ENCODE peak calls at places on chromosomes 5 and 9, in eight cellular contexts. Y, V, F, P, T, X, W and Q are unnamed samples.
A peak's percentile ranks its signal among the peaks of the same experiment; 100 is the strongest.

GRCh38 chr5:38776494-38776893 is 69.3 kb upstream of the OSMR start:
- DNase-seq in W (no peak), T (no peak), P (no peak), F (no peak), Y (no peak), X (no peak), V (no peak), Q (no peak)

GRCh38 chr5:68041293-68041692 is 174.3 kb upstream of the PIK3R1 start:
- DNase-seq in W (no peak), V (peak; percentile 26), T (no peak), X (no peak), F (no peak), P (no peak), Y (no peak), Q (no peak)

GRCh38 chr9:38680827-38681226 is 39.1 kb downstream of the FAM240B start:
- DNase-seq in P (no peak), Y (no peak), V (no peak), F (no peak), X (no peak), T (no peak), W (no peak), Q (peak; percentile 90)

GRCh38 chr9:14466429-14466818 is 152.5 kb upstream of the NFIB start:
- DNase-seq in W (no peak), X (no peak), F (no peak), V (no peak), P (no peak), T (no peak), Y (no peak), Q (no peak)

GRCh38 chr5:111135406-111135805 is 43.3 kb downstream of the WDR36 start:
- DNase-seq in F (no peak), T (no peak), P (no peak), V (no peak), W (no peak), Y (no peak), X (no peak), Q (peak; percentile 11)

GRCh38 chr5:61603211-61603908 is 271.3 kb downstream of the ZSWIM6 start:
- DNase-seq in T (no peak), W (no peak), X (no peak), P (no peak), F (no peak), V (peak; percentile 38), Y (no peak), Q (no peak)

GRCh38 chr5:134070979-134071849 is 43.3 kb upstream of the TCF7 start:
- DNase-seq in X (peak; percentile 66), W (no peak), P (no peak), T (no peak), F (no peak), Y (no peak), V (peak; percentile 27), Q (no peak)

GRCh38 chr9:88418715-88419540 is 30.7 kb downstream of the SPIN1 start:
- DNase-seq in X (no peak), V (no peak), T (no peak), F (no peak), P (no peak), W (no peak), Y (peak; percentile 34), Q (no peak)

GRCh38 chr5:133928690-133929393 is 39.6 kb downstream of the C5orf15 start:
- DNase-seq in T (no peak), X (no peak), W (peak; percentile 63), P (no peak), F (no peak), Y (no peak), V (no peak), Q (no peak)

GRCh38 chr9:110514861-110515260 is 64.7 kb downstream of the SVEP1 start:
- DNase-seq in V (no peak), P (no peak), W (no peak), T (no peak), X (no peak), F (no peak), Y (no peak), Q (no peak)

GRCh38 chr9:89675403-89675771 is 70.6 kb downstream of the GADD45G start:
- DNase-seq in W (no peak), X (peak; percentile 27), Y (no peak), V (peak; percentile 64), P (no peak), T (no peak), F (peak; percentile 91), Q (peak; percentile 29)

GRCh38 chr5:177194278-177194677 is 60.7 kb downstream of the NSD1 start:
- DNase-seq in W (no peak), X (no peak), Y (peak; percentile 92), T (peak; percentile 79), V (no peak), F (no peak), P (no peak), Q (peak; percentile 70)

GRCh38 chr9:85610074-85610855 is 131.5 kb downstream of the AGTPBP1 start:
- DNase-seq in P (peak; percentile 70), T (peak; percentile 65), X (peak; percentile 48), F (no peak), Y (peak; percentile 69), V (no peak), W (peak; percentile 94), Q (peak; percentile 53)

GRCh38 chr5:27594141-27594540 is 555.8 kb upstream of the CDH9 start:
- DNase-seq in V (no peak), X (no peak), F (no peak), T (no peak), P (no peak), Y (no peak), W (no peak), Q (no peak)

GRCh38 chr5:74166064-74166463 is 474.5 kb downstream of the ENC1 start:
- DNase-seq in Y (no peak), F (no peak), P (no peak), V (no peak), W (no peak), X (no peak), T (no peak), Q (no peak)

GRCh38 chr5:33523208-33523771 is 82.5 kb downstream of the TARS1 start:
- DNase-seq in V (no peak), W (no peak), X (no peak), F (no peak), Y (no peak), T (no peak), P (no peak), Q (no peak)

GRCh38 chr5:11319851-11320580 is 559.0 kb upstream of the DAP start:
- DNase-seq in W (no peak), F (no peak), Y (peak; percentile 23), P (no peak), V (no peak), X (no peak), T (no peak), Q (no peak)

GRCh38 chr9:22214497-22215031 is 205.5 kb upstream of the CDKN2B start:
- DNase-seq in X (no peak), V (no peak), T (no peak), W (no peak), P (no peak), Y (peak; percentile 77), F (no peak), Q (peak; percentile 12)

GRCh38 chr5:96218653-96219052 is 214.4 kb downstream of the PCSK1 start:
- DNase-seq in P (no peak), F (no peak), V (no peak), Y (no peak), X (no peak), W (no peak), T (no peak), Q (no peak)

GRCh38 chr5:171906703-171907590 is 99.5 kb downstream of the FBXW11 start:
- DNase-seq in P (no peak), V (no peak), X (no peak), Y (no peak), T (no peak), W (no peak), F (no peak), Q (no peak)

GRCh38 chr5:127833999-127834953 is 131.1 kb downstream of the CCDC192 start:
- DNase-seq in V (no peak), Y (peak; percentile 33), P (no peak), T (no peak), X (no peak), F (no peak), W (peak; percentile 97), Q (peak; percentile 25)

GRCh38 chr9:35960029-35960655 is 2.2 kb upstream of the OR2S2 start:
- DNase-seq in P (no peak), F (no peak), X (no peak), Y (no peak), T (no peak), W (no peak), V (no peak), Q (no peak)